ENCODE peak calls at places on chromosomes 5 and 9, in four cellular contexts. J is foreskin fibroblast, X is A549, K is mesothelial cell of epicardium. P is an unnamed sample.
A peak's percentile ranks its signal among the peaks of the same experiment; 100 is the strongest.

GRCh38 chr9:128836509-128837145 is 7.0 kb upstream of the SPOUT1 start:
- DNase-seq in J (no peak), X (no peak), K (no peak), P (no peak)

GRCh38 chr9:87441251-87441650 is 56.4 kb upstream of the DAPK1 start:
- DNase-seq in K (no peak), X (no peak), J (no peak), P (no peak)

GRCh38 chr5:150999704-151000452 is 20.5 kb upstream of the GPX3 start:
- DNase-seq in J (peak; percentile 46), X (no peak), K (no peak), P (no peak)

GRCh38 chr5:73333944-73334703 is 114.5 kb downstream of the FOXD1 start:
- DNase-seq in K (no peak), J (no peak), X (no peak), P (no peak)

GRCh38 chr5:67880358-67880810 is 335.2 kb upstream of the PIK3R1 start:
- DNase-seq in J (no peak), X (no peak), K (no peak), P (no peak)

GRCh38 chr9:76643399-76644117 is 120.7 kb upstream of the PCA3 start:
- DNase-seq in X (no peak), K (no peak), J (no peak), P (no peak)

GRCh38 chr5:144598451-144599068 is 427.9 kb downstream of the KCTD16 start:
- DNase-seq in X (no peak), J (peak; percentile 4), K (no peak), P (no peak)

GRCh38 chr9:82784595-82784994 is 278.3 kb downstream of the RASEF start:
- DNase-seq in J (no peak), K (no peak), X (no peak), P (no peak)

GRCh38 chr9:17219261-17219660 is 84.4 kb downstream of the CNTLN start:
- DNase-seq in X (peak; percentile 2), J (peak; percentile 12), K (no peak), P (no peak)

GRCh38 chr5:111453747-111454146 is 58.6 kb downstream of the STARD4 start:
- DNase-seq in J (peak; percentile 76), K (no peak), X (no peak), P (no peak)

GRCh38 chr5:116084231-116084630 is 594 bp upstream of the COMMD10 start:
- DNase-seq in X (peak; percentile 19), J (peak; percentile 65), K (no peak), P (peak; percentile 63)

GRCh38 chr5:39231705-39232525 is 12.6 kb upstream of the FYB1 start:
- DNase-seq in K (no peak), J (peak; percentile 63), X (no peak), P (no peak)

GRCh38 chr5:135353952-135354721 is 44.9 kb downstream of the MACROH2A1 start:
- DNase-seq in J (peak; percentile 93), X (no peak), K (no peak), P (no peak)

GRCh38 chr5:170913573-170913972 is 51.8 kb downstream of the RANBP17 start:
- DNase-seq in X (no peak), J (no peak), K (no peak), P (no peak)

GRCh38 chr5:2038337-2039179 is 155.8 kb upstream of the IRX4 start:
- DNase-seq in J (peak; percentile 88), X (peak; percentile 74), K (peak; percentile 51), P (peak; percentile 93)

GRCh38 chr9:109411818-109412352 is 86.2 kb downstream of the PTPN3 start:
- DNase-seq in J (peak; percentile 78), X (peak; percentile 25), K (no peak), P (peak; percentile 48)

GRCh38 chr5:98795243-98795642 is 21.8 kb downstream of the RGMB start:
- DNase-seq in X (no peak), K (no peak), J (peak; percentile 35), P (no peak)

GRCh38 chr9:13279284-13280162 is at the start of gene MPDZ:
- DNase-seq in J (peak; percentile 76), K (peak; percentile 71), X (peak; percentile 74), P (peak; percentile 32)

GRCh38 chr9:96219615-96220257 is 82.2 kb downstream of the HSD17B3 start:
- DNase-seq in J (peak; percentile 51), X (peak; percentile 31), K (no peak), P (peak; percentile 62)

GRCh38 chr5:150618188-150618587 is 22.3 kb upstream of the SYNPO start:
- DNase-seq in X (no peak), J (no peak), K (no peak), P (no peak)

GRCh38 chr5:133247145-133247709 is 195.4 kb downstream of the HSPA4 start:
- DNase-seq in K (no peak), J (no peak), X (no peak), P (no peak)

GRCh38 chr9:114047717-114048116 is 30.4 kb downstream of the AMBP start:
- DNase-seq in K (no peak), J (peak; percentile 30), X (peak; percentile 31), P (peak; percentile 18)

GRCh38 chr9:112945620-112946208 is 55.0 kb upstream of the SLC46A2 start:
- DNase-seq in X (peak; percentile 12), J (no peak), K (no peak), P (no peak)

GRCh38 chr9:5947912-5948311 is 57.2 kb downstream of the MLANA start:
- DNase-seq in X (no peak), J (no peak), K (no peak), P (no peak)

GRCh38 chr9:110284211-110284849 is 28.0 kb upstream of the TXN start:
- DNase-seq in J (no peak), K (no peak), X (no peak), P (no peak)

GRCh38 chr5:97004423-97005060 is 68.7 kb downstream of the LNPEP start:
- DNase-seq in J (no peak), X (no peak), K (no peak), P (no peak)

GRCh38 chr5:149581931-149582768 is 852 bp downstream of the ARHGEF37 start:
- DNase-seq in J (no peak), K (no peak), X (no peak), P (no peak)

GRCh38 chr9:18857769-18858168 is 175.2 kb downstream of the SAXO1 start:
- DNase-seq in X (no peak), J (peak; percentile 82), K (no peak), P (no peak)

GRCh38 chr9:9790216-9790872 is 822.5 kb downstream of the PTPRD start:
- DNase-seq in K (no peak), X (no peak), J (peak; percentile 42), P (peak; percentile 15)

GRCh38 chr9:95028855-95029219 is 288.7 kb downstream of the FANCC start:
- DNase-seq in K (no peak), J (no peak), X (no peak), P (no peak)

GRCh38 chr5:180390441-180391190 is 37.5 kb upstream of the GFPT2 start:
- DNase-seq in K (no peak), X (no peak), J (no peak), P (no peak)

GRCh38 chr5:102958481-102959011 is 161.4 kb downstream of the GIN1 start:
- DNase-seq in X (no peak), J (peak; percentile 63), K (no peak), P (no peak)

GRCh38 chr5:7869474-7870136 is 657 bp downstream of the MTRR start:
- DNase-seq in X (no peak), K (peak; percentile 27), J (peak; percentile 55), P (peak; percentile 31)

GRCh38 chr5:173454764-173455598 is 126.8 kb upstream of the STC2 start:
- DNase-seq in J (peak; percentile 97), X (peak; percentile 92), K (no peak), P (no peak)

GRCh38 chr9:112866662-112867274 is 23.9 kb downstream of the SLC46A2 start:
- DNase-seq in J (peak; percentile 45), X (no peak), K (no peak), P (no peak)

GRCh38 chr5:92944903-92945629 is 636.0 kb downstream of the NR2F1-AS1 start:
- DNase-seq in J (peak; percentile 73), K (no peak), X (no peak), P (no peak)

GRCh38 chr9:121399883-121400607 is 30.0 kb upstream of the STOM start:
- DNase-seq in J (peak; percentile 85), X (peak; percentile 40), K (no peak), P (peak; percentile 37)

GRCh38 chr9:21927752-21928151 is 66.4 kb downstream of the CDKN2A start:
- DNase-seq in K (no peak), X (no peak), J (no peak), P (no peak)

GRCh38 chr5:153813871-153814270 is 224.8 kb downstream of the FAM114A2 start:
- DNase-seq in X (no peak), K (no peak), J (peak; percentile 24), P (no peak)

GRCh38 chr5:153816870-153817269 is 221.8 kb downstream of the FAM114A2 start:
- DNase-seq in K (no peak), J (peak; percentile 29), X (no peak), P (no peak)

DNA sequence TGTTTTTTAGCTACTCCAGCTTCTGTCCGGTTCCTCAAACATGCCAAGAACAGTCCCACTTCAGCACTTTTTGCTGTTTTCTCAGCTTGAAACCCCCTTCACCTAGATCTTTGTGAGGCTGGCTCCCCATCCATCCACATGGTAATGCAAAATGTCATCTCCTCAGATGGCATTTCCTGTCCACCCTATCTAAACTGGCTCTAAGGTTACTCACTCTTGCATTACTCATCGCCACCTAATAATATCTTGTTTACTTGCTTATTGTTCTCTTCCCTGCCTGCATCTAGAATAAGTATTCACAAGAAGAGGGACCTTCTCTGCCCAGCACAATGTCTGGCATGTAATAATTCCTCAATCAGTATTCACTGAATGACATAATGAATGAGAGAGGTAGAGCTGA is 220.1 kb downstream of the FAM114A2 start:
- DNase-seq in X (no peak), K (no peak), J (peak; percentile 39), P (no peak)
- TF ChIP-seq CTCF in X (no peak), K (no peak), J (no peak), P (no peak)

GRCh38 chr5:177303121-177303924 is at the start of the genes PRELID1 and RAB24:
- DNase-seq in K (peak; percentile 84), J (peak; percentile 95), X (peak; percentile 77), P (peak; percentile 95)
- TF ChIP-seq CTCF in K (no peak), J (peak; percentile 27), X (peak; percentile 14), P (peak; percentile 42)

GRCh38 chr9:26945591-26945990 is 1.5 kb downstream of the PLAA start:
- DNase-seq in K (no peak), X (no peak), J (no peak), P (no peak)

GRCh38 chr9:26947736-26948135 is 694 bp upstream of the PLAA start:
- DNase-seq in J (no peak), X (no peak), K (no peak), P (no peak)

GRCh38 chr9:26949604-26950003 is 2.6 kb upstream of the PLAA start:
- DNase-seq in X (no peak), J (no peak), K (no peak), P (no peak)

GRCh38 chr9:26950521-26950920 is 3.5 kb upstream of the PLAA start:
- DNase-seq in K (no peak), X (no peak), J (no peak), P (no peak)

GRCh38 chr9:26946753-26947727 is at the start of gene PLAA:
- DNase-seq in K (peak; percentile 68), X (peak; percentile 91), J (peak; percentile 95), P (peak; percentile 91)
- TF ChIP-seq CTCF in K (no peak), X (no peak), J (no peak), P (peak; percentile 13)

GRCh38 chr9:36112516-36112915 is 24.0 kb upstream of the GLIPR2 start:
- DNase-seq in X (no peak), J (no peak), K (no peak), P (no peak)

GRCh38 chr9:36113999-36114398 is 22.5 kb upstream of the GLIPR2 start:
- DNase-seq in K (no peak), X (no peak), J (no peak), P (no peak)

GRCh38 chr9:36110434-36110833 is 26.1 kb upstream of the GLIPR2 start:
- DNase-seq in J (no peak), X (no peak), K (no peak), P (no peak)
- TF ChIP-seq CTCF in J (no peak), X (peak; percentile 34), K (no peak), P (no peak)

P was measured in GM13977.